ENCODE peak calls at places on chromosomes 3 and 15, in four cellular contexts. One of them, this sample, is unnamed. For H3K9me3, the result is how much of the 10 kb centered on the place peaks cover.

GRCh38 chr3:100060685-100061484 is 53.4 kb downstream of the FILIP1L start:
- DNase-seq in adrenal gland: no peak
- DNase-seq in A549: no peak
- DNase-seq in mammary epithelial cell: no peak
- DNase-seq in this sample: no peak

GRCh38 chr15:73647259-73648026 is 14.3 kb upstream of the NPTN start:
- DNase-seq in adrenal gland: no peak
- DNase-seq in mammary epithelial cell: peak
- DNase-seq in A549: no peak
- DNase-seq in this sample: no peak

GRCh38 chr3:176914764-176915163 is 282.5 kb downstream of the TBL1XR1 start:
- DNase-seq in adrenal gland: no peak
- DNase-seq in A549: no peak
- DNase-seq in mammary epithelial cell: peak
- DNase-seq in this sample: no peak

GRCh38 chr3:149362361-149362760 is 15.1 kb downstream of the TM4SF1 start:
- DNase-seq in adrenal gland: no peak
- DNase-seq in mammary epithelial cell: no peak
- DNase-seq in A549: no peak
- DNase-seq in this sample: no peak

GRCh38 chr3:158559504-158559903 is 11.5 kb upstream of the MLF1 start:
- DNase-seq in A549: no peak
- DNase-seq in mammary epithelial cell: no peak
- DNase-seq in adrenal gland: no peak
- DNase-seq in this sample: no peak

GRCh38 chr3:185630182-185630622 is 44.1 kb downstream of the SENP2 start:
- DNase-seq in A549: no peak
- DNase-seq in adrenal gland: peak
- DNase-seq in mammary epithelial cell: peak
- DNase-seq in this sample: no peak

GRCh38 chr3:138409171-138409570 is 25.2 kb upstream of the ESYT3 start:
- DNase-seq in A549: no peak
- DNase-seq in adrenal gland: no peak
- DNase-seq in mammary epithelial cell: no peak
- DNase-seq in this sample: no peak

GRCh38 chr3:16551342-16551976 is 38.0 kb upstream of the RFTN1 start:
- DNase-seq in adrenal gland: no peak
- DNase-seq in mammary epithelial cell: no peak
- DNase-seq in A549: no peak
- DNase-seq in this sample: no peak

GRCh38 chr15:101372149-101372577 is 77.1 kb upstream of the SNRPA1 start:
- DNase-seq in adrenal gland: no peak
- DNase-seq in mammary epithelial cell: no peak
- DNase-seq in A549: no peak
- DNase-seq in this sample: no peak

GRCh38 chr15:68385671-68386586 is 46.0 kb downstream of the ITGA11 start:
- DNase-seq in adrenal gland: no peak
- DNase-seq in A549: no peak
- DNase-seq in mammary epithelial cell: no peak
- DNase-seq in this sample: no peak

GRCh38 chr3:133490468-133491351 is 82.8 kb upstream of the CDV3 start:
- DNase-seq in A549: no peak
- DNase-seq in mammary epithelial cell: peak
- DNase-seq in adrenal gland: no peak
- DNase-seq in this sample: peak

GRCh38 chr15:92877000-92877399 is 23.1 kb upstream of the CHD2 start:
- DNase-seq in A549: no peak
- DNase-seq in mammary epithelial cell: no peak
- DNase-seq in adrenal gland: no peak
- DNase-seq in this sample: no peak

GRCh38 chr15:88981244-88982215 is 68.4 kb upstream of the MFGE8 start:
- DNase-seq in mammary epithelial cell: no peak
- DNase-seq in adrenal gland: no peak
- DNase-seq in A549: peak
- DNase-seq in this sample: no peak

GRCh38 chr15:66785637-66786036 is 83.6 kb downstream of the SMAD6 start:
- DNase-seq in A549: no peak
- DNase-seq in adrenal gland: no peak
- DNase-seq in mammary epithelial cell: no peak
- DNase-seq in this sample: no peak

GRCh38 chr15:37979597-37979996 is 45.2 kb downstream of the TMCO5A start:
- DNase-seq in A549: no peak
- DNase-seq in adrenal gland: no peak
- DNase-seq in mammary epithelial cell: no peak
- DNase-seq in this sample: no peak

GRCh38 chr3:105610473-105610872 is 243.8 kb downstream of the ALCAM start:
- DNase-seq in A549: no peak
- DNase-seq in adrenal gland: no peak
- DNase-seq in mammary epithelial cell: no peak
- DNase-seq in this sample: no peak

GRCh38 chr3:65617787-65618186 is 420.9 kb downstream of the MAGI1 start:
- DNase-seq in A549: no peak
- DNase-seq in mammary epithelial cell: no peak
- DNase-seq in adrenal gland: no peak
- DNase-seq in this sample: no peak

GRCh38 chr15:80106051-80106450 is 46.6 kb downstream of the ZFAND6 start:
- DNase-seq in mammary epithelial cell: peak
- DNase-seq in A549: no peak
- DNase-seq in adrenal gland: no peak
- DNase-seq in this sample: no peak

GRCh38 chr15:41284425-41285177 is 47.8 kb downstream of the OIP5 start:
- DNase-seq in mammary epithelial cell: peak
- DNase-seq in adrenal gland: peak
- DNase-seq in A549: peak
- DNase-seq in this sample: peak

GRCh38 chr15:63597033-63597790 is at the start of gene FBXL22:
- DNase-seq in mammary epithelial cell: no peak
- DNase-seq in adrenal gland: no peak
- DNase-seq in A549: no peak
- DNase-seq in this sample: no peak

GRCh38 chr3:194350726-194351071 is 429 bp downstream of the CPN2 start:
- DNase-seq in A549: no peak
- DNase-seq in adrenal gland: no peak
- DNase-seq in mammary epithelial cell: no peak
- DNase-seq in this sample: no peak
- H3K27ac ChIP-seq in A549: no peak
- H3K27ac ChIP-seq in adrenal gland: no peak
- H3K27ac ChIP-seq in mammary epithelial cell: no peak
- H3K27ac ChIP-seq in this sample: no peak

GRCh38 chr3:43016513-43016865 is 37.4 kb downstream of the GASK1A start:
- DNase-seq in mammary epithelial cell: no peak
- DNase-seq in A549: no peak
- DNase-seq in adrenal gland: no peak
- DNase-seq in this sample: peak

GRCh38 chr3:43017593-43018195 is 38.6 kb downstream of the GASK1A start:
- DNase-seq in mammary epithelial cell: no peak
- DNase-seq in adrenal gland: no peak
- DNase-seq in A549: no peak
- DNase-seq in this sample: no peak

GRCh38 chr3:43017038-43017437 is 37.9 kb downstream of the GASK1A start:
- DNase-seq in mammary epithelial cell: no peak
- DNase-seq in A549: no peak
- DNase-seq in adrenal gland: no peak
- DNase-seq in this sample: no peak

GRCh38 chr3:43022111-43022510 is 43.0 kb downstream of the GASK1A start:
- DNase-seq in A549: no peak
- DNase-seq in adrenal gland: no peak
- DNase-seq in mammary epithelial cell: no peak
- DNase-seq in this sample: no peak

DNA sequence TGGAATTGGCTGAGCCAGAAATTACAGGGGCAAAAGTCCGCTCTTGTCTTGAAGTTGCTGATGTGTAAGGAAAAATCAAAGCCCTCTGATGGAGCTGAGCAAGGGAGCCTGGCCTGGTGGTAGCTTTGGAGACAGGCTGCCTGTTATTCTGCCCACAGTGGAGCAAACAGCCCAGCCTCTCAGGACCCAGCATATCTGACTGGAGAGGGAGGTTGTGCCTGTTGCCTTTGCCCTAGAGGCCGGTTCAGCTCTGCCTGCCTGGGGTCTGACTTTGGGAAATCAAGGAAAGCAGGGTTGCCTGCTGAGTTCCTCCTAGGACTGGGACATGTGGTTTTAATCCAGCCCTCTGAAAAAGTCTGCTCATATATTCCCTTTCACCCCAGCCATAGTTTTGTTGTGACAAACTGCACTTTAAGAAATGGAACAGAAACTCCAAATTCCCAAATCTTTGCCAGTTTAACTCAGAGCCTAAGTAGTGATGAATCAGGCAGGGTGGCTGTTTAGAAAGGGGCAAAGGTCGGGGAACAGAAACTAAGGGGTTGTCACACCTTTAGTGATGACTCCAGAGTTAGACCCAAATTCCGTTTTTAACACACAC is 40.2 kb downstream of the GASK1A start:
- DNase-seq in adrenal gland: no peak
- DNase-seq in A549: no peak
- DNase-seq in mammary epithelial cell: no peak
- DNase-seq in this sample: no peak
- H3K9me3 ChIP-seq in adrenal gland: under half
- H3K9me3 ChIP-seq in A549: under half
- H3K9me3 ChIP-seq in mammary epithelial cell: under half
- H3K9me3 ChIP-seq in this sample: under half

GRCh38 chr3:117278424-117279190 is 569.0 kb downstream of the TUSC7 start:
- DNase-seq in A549: peak
- DNase-seq in mammary epithelial cell: no peak
- DNase-seq in adrenal gland: peak
- DNase-seq in this sample: no peak
- H3K27ac ChIP-seq in A549: peak
- H3K27ac ChIP-seq in mammary epithelial cell: no peak
- H3K27ac ChIP-seq in adrenal gland: no peak
- H3K27ac ChIP-seq in this sample: no peak

GRCh38 chr3:43013743-43014155 is 34.6 kb downstream of the GASK1A start:
- DNase-seq in A549: no peak
- DNase-seq in mammary epithelial cell: no peak
- DNase-seq in adrenal gland: no peak
- DNase-seq in this sample: peak

GRCh38 chr3:43014990-43015389 is 35.9 kb downstream of the GASK1A start:
- DNase-seq in mammary epithelial cell: no peak
- DNase-seq in A549: no peak
- DNase-seq in adrenal gland: no peak
- DNase-seq in this sample: peak

GRCh38 chr3:43013256-43013655 is 34.1 kb downstream of the GASK1A start:
- DNase-seq in A549: no peak
- DNase-seq in mammary epithelial cell: no peak
- DNase-seq in adrenal gland: no peak
- DNase-seq in this sample: peak

GRCh38 chr3:43014216-43014615 is 35.1 kb downstream of the GASK1A start:
- DNase-seq in adrenal gland: no peak
- DNase-seq in mammary epithelial cell: no peak
- DNase-seq in A549: no peak
- DNase-seq in this sample: no peak

DNA sequence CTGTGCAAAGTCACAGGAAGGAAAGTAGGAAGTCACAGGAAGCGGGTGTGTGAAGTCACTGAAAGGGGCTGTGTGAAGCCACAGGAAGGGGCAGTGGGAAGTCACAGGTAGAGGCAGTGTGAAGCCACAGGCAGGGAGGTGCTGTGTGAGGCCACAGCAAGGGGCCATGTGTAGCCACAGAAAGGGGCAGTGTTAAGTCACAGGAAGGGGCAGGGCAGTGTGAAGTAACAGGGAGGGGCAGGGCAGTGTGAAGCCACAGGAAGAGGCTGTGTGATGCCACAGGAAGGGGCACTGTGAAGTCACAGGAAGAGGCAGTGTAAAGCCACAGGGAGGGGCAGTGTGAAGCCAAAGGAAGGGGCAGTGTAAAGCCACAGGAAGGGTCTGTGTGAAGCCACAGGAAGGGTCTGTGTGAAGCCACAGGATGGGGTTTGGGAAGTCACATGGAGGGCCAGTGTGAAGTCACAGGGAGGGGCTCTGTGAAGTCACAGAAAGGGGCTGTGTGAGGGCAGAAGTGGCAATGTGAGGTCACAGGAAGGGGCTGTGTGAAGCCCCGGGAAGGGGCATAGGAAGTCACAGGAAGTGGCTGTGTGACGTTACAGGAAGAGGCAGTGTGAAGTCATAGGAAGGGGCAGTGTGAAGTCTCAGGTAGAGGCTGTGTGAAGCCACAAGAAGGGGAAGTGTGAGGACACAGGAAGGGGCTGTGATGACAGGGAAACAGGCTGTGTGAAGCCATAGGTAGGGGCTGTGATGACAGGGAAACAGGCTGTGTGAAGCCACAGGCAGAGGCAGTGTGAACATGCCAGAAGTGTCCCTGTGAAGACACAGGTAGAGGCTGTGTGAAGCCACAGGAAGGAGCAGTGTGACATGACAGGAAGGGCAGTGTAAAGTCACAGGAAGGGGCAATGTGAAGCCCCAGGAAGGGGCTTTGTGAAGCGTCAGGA is 36.7 kb downstream of the GASK1A start:
- DNase-seq in A549: no peak
- DNase-seq in adrenal gland: no peak
- DNase-seq in mammary epithelial cell: no peak
- DNase-seq in this sample: peak
- H3K9me3 ChIP-seq in A549: under half
- H3K9me3 ChIP-seq in adrenal gland: under half
- H3K9me3 ChIP-seq in mammary epithelial cell: under half
- H3K9me3 ChIP-seq in this sample: half or more

DNA sequence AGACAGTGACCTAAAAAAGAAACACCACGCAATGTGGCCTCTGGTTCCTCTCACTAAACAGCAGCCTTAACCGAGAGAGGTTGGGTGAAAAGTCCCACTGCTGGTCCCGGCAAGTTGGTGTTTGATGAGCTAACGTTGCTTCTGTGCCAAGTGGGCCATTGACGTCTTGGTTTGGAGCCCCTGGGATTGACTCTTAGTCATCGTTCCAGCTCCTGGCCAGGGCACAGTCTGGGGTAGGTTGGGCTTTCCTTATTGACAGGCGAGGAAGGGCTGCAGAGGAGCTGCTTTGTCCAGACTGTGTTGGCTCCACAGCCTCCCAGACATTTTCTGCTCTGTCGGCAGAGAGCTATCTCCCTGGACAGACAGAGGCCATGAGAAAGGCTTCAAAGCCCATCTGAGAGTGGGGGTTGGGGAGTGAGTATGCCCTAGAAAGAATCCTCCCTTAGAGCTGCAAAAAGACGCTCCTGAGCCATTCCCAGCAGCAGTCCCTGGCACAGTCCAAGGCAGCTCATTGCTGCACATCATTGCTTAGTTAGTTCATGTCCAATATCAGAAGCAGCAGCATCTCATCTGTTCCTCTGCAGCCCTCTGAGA is 28.6 kb upstream of the C3orf80 start:
- DNase-seq in mammary epithelial cell: no peak
- DNase-seq in A549: no peak
- DNase-seq in adrenal gland: peak
- DNase-seq in this sample: no peak
- H3K27ac ChIP-seq in mammary epithelial cell: no peak
- H3K27ac ChIP-seq in A549: no peak
- H3K27ac ChIP-seq in adrenal gland: no peak
- H3K27ac ChIP-seq in this sample: no peak

This sample was measured in CD8-positive, alpha-beta memory T cell.